ENCODE peak calls at places on chromosomes 7 and 10, in five cellular contexts. Y is omental fat pad, E is NCI-H1092, B is WERI-Rb-1, K is foreskin melanocyte. A is an unnamed sample.

GRCh38 chr10:103835121-103836045 is 20.0 kb downstream of the SH3PXD2A start:
- DNase-seq in Y (no peak), B (no peak), K (no peak), E (no peak), A (no peak)

GRCh38 chr7:43727003-43727402 is 2.3 kb downstream of the COA1 start:
- DNase-seq in K (no peak), Y (no peak), B (no peak), E (no peak), A (no peak)

GRCh38 chr7:64686493-64687184 is 20.7 kb downstream of the ZNF107 start:
- DNase-seq in B (no peak), Y (no peak), E (no peak), K (no peak), A (no peak)

GRCh38 chr10:74202356-74202755 is 51.3 kb downstream of the ADK start:
- DNase-seq in E (no peak), K (no peak), B (no peak), Y (no peak), A (no peak)

GRCh38 chr7:4100148-4100547 is 581.9 kb upstream of the FOXK1 start:
- DNase-seq in Y (no peak), K (no peak), E (no peak), B (no peak), A (no peak)

GRCh38 chr7:32126843-32127242 is 56.6 kb upstream of the PDE1C start:
- DNase-seq in E (no peak), K (no peak), Y (no peak), B (no peak), A (peak)

GRCh38 chr7:158973440-158973839 is 117.1 kb downstream of the DYNC2I1 start:
- DNase-seq in E (peak), B (no peak), Y (no peak), K (no peak), A (no peak)

GRCh38 chr7:157140118-157140905 is 1.6 kb downstream of the UBE3C start:
- DNase-seq in K (no peak), B (no peak), Y (no peak), E (no peak), A (no peak)

GRCh38 chr7:84009051-84009450 is 185.5 kb downstream of the SEMA3A start:
- DNase-seq in E (no peak), Y (no peak), K (no peak), B (no peak), A (no peak)

GRCh38 chr10:24561453-24561852 is 162.2 kb downstream of the ARHGAP21 start:
- DNase-seq in Y (no peak), E (no peak), B (no peak), K (no peak), A (no peak)

GRCh38 chr10:30579554-30579953 is 50.0 kb downstream of the LYZL2 start:
- DNase-seq in E (no peak), K (no peak), Y (no peak), B (peak), A (no peak)

GRCh38 chr10:57849726-57850357 is 417.9 kb downstream of the IPMK start:
- DNase-seq in E (no peak), K (peak), Y (no peak), B (no peak), A (no peak)

GRCh38 chr10:101001225-101002035 is 1.8 kb downstream of the LZTS2 start:
- DNase-seq in K (peak), E (no peak), Y (peak), B (peak), A (no peak)

GRCh38 chr10:12252882-12253546 is 57.0 kb downstream of the CDC123 start:
- DNase-seq in E (no peak), Y (no peak), B (peak), K (no peak), A (no peak)

GRCh38 chr10:70122742-70123141 is 9.9 kb downstream of the AIFM2 start:
- DNase-seq in K (no peak), E (no peak), Y (no peak), B (no peak), A (no peak)

GRCh38 chr7:50450691-50451051 is 521 bp upstream of the FIGNL1 start:
- DNase-seq in B (no peak), Y (no peak), K (no peak), E (no peak), A (no peak)

GRCh38 chr7:94451276-94451675 is 56.6 kb downstream of the COL1A2 start:
- DNase-seq in K (no peak), E (peak), B (no peak), Y (no peak), A (no peak)

GRCh38 chr7:84204655-84205054 is 10.1 kb upstream of the SEMA3A start:
- DNase-seq in Y (no peak), K (no peak), E (no peak), B (no peak), A (no peak)

GRCh38 chr7:19107142-19107391 is 10.4 kb downstream of the TWIST1 start:
- DNase-seq in B (no peak), E (no peak), K (no peak), Y (no peak), A (no peak)

GRCh38 chr7:5406957-5407930 is 16.4 kb downstream of the TNRC18 start:
- DNase-seq in E (no peak), Y (no peak), B (no peak), K (no peak), A (no peak)

GRCh38 chr7:562789-563628 is 43.4 kb upstream of the PDGFA start:
- DNase-seq in B (no peak), K (no peak), E (no peak), Y (no peak), A (no peak)

GRCh38 chr7:82305347-82306005 is 138.1 kb downstream of the CACNA2D1 start:
- DNase-seq in B (no peak), Y (no peak), K (no peak), E (no peak), A (no peak)

GRCh38 chr10:86376852-86377796 is 10.5 kb upstream of the GRID1 start:
- DNase-seq in E (no peak), K (peak), B (peak), Y (peak), A (peak)

GRCh38 chr10:125039354-125039769 is 97.4 kb downstream of the ZRANB1 start:
- DNase-seq in E (no peak), Y (no peak), B (no peak), K (no peak), A (no peak)

GRCh38 chr10:126932516-126932915 is 27.3 kb downstream of the DOCK1 start:
- DNase-seq in B (no peak), K (no peak), E (no peak), Y (no peak), A (no peak)

GRCh38 chr10:91551856-91552255 is 81.0 kb downstream of the PPP1R3C start:
- DNase-seq in B (peak), K (peak), Y (no peak), E (peak), A (peak)

GRCh38 chr10:29862926-29863614 is 196.3 kb downstream of the JCAD start:
- DNase-seq in K (peak), E (no peak), B (no peak), Y (no peak), A (no peak)

GRCh38 chr10:85124592-85124991 is 796.2 kb downstream of the CCSER2 start:
- DNase-seq in E (peak), Y (no peak), K (no peak), B (no peak), A (peak)

GRCh38 chr10:126749030-126749655 is 78.7 kb upstream of the C10orf90 start:
- DNase-seq in Y (peak), E (peak), B (peak), K (peak), A (peak)

GRCh38 chr7:18846765-18847215 is 270.6 kb downstream of the TWIST1 start:
- DNase-seq in E (no peak), Y (no peak), B (no peak), K (no peak), A (no peak)

GRCh38 chr7:77242068-77242467 is 42.4 kb upstream of the FGL2 start:
- DNase-seq in K (no peak), Y (no peak), E (no peak), B (no peak), A (no peak)

GRCh38 chr7:25820432-25821040 is 331.5 kb upstream of the NFE2L3 start:
- DNase-seq in E (no peak), K (no peak), B (peak), Y (no peak), A (no peak)

GRCh38 chr10:123677556-123677955 is 11.4 kb downstream of the GPR26 start:
- DNase-seq in Y (no peak), E (no peak), K (no peak), B (no peak), A (no peak)